ENCODE peak calls at places on chromosomes 7 and 10, in seven cellular contexts. One of them, this sample, is unnamed.

GRCh38 chr10:3775671-3776551 is 9.1 kb downstream of the KLF6 start:
- ATAC-seq in HCT116: peak
- ATAC-seq in left lung: peak
- ATAC-seq in A549: peak
- ATAC-seq in CD4-positive, CD25-positive, alpha-beta regulatory T cell: no peak
- ATAC-seq in activated naive CD4-positive, alpha-beta T cell treated with anti-CD3 and anti-CD28 coated beads, Interleukin-2, amount 50 U/mL, for 72 hours: no peak
- ATAC-seq in activated T-cell treated with anti-CD3 and anti-CD28 coated beads, Interleukin-2, amount 50 U/mL, for 72 hours: peak
- ATAC-seq in this sample: peak

GRCh38 chr10:131726460-131726861 is 174.3 kb upstream of the PPP2R2D start:
- ATAC-seq in A549: no peak
- ATAC-seq in activated naive CD4-positive, alpha-beta T cell treated with anti-CD3 and anti-CD28 coated beads, Interleukin-2, amount 50 U/mL, for 72 hours: no peak
- ATAC-seq in HCT116: no peak
- ATAC-seq in activated T-cell treated with anti-CD3 and anti-CD28 coated beads, Interleukin-2, amount 50 U/mL, for 72 hours: no peak
- ATAC-seq in left lung: peak
- ATAC-seq in CD4-positive, CD25-positive, alpha-beta regulatory T cell: no peak
- ATAC-seq in this sample: peak

GRCh38 chr7:50473531-50473930 is 23.4 kb upstream of the FIGNL1 start:
- ATAC-seq in CD4-positive, CD25-positive, alpha-beta regulatory T cell: no peak
- ATAC-seq in A549: no peak
- ATAC-seq in left lung: no peak
- ATAC-seq in activated naive CD4-positive, alpha-beta T cell treated with anti-CD3 and anti-CD28 coated beads, Interleukin-2, amount 50 U/mL, for 72 hours: no peak
- ATAC-seq in HCT116: no peak
- ATAC-seq in activated T-cell treated with anti-CD3 and anti-CD28 coated beads, Interleukin-2, amount 50 U/mL, for 72 hours: no peak
- ATAC-seq in this sample: no peak

GRCh38 chr10:58453098-58453497 is 59.6 kb upstream of the BICC1 start:
- ATAC-seq in CD4-positive, CD25-positive, alpha-beta regulatory T cell: no peak
- ATAC-seq in left lung: no peak
- ATAC-seq in A549: no peak
- ATAC-seq in activated T-cell treated with anti-CD3 and anti-CD28 coated beads, Interleukin-2, amount 50 U/mL, for 72 hours: no peak
- ATAC-seq in activated naive CD4-positive, alpha-beta T cell treated with anti-CD3 and anti-CD28 coated beads, Interleukin-2, amount 50 U/mL, for 72 hours: no peak
- ATAC-seq in HCT116: no peak
- ATAC-seq in this sample: no peak

GRCh38 chr7:114085313-114085591 is 166.4 kb upstream of the PPP1R3A start:
- ATAC-seq in A549: peak
- ATAC-seq in activated naive CD4-positive, alpha-beta T cell treated with anti-CD3 and anti-CD28 coated beads, Interleukin-2, amount 50 U/mL, for 72 hours: no peak
- ATAC-seq in HCT116: peak
- ATAC-seq in CD4-positive, CD25-positive, alpha-beta regulatory T cell: no peak
- ATAC-seq in activated T-cell treated with anti-CD3 and anti-CD28 coated beads, Interleukin-2, amount 50 U/mL, for 72 hours: peak
- ATAC-seq in left lung: peak
- ATAC-seq in this sample: peak

GRCh38 chr10:113096111-113097045 is 146.3 kb downstream of the TCF7L2 start:
- ATAC-seq in left lung: no peak
- ATAC-seq in CD4-positive, CD25-positive, alpha-beta regulatory T cell: no peak
- ATAC-seq in A549: no peak
- ATAC-seq in activated T-cell treated with anti-CD3 and anti-CD28 coated beads, Interleukin-2, amount 50 U/mL, for 72 hours: no peak
- ATAC-seq in activated naive CD4-positive, alpha-beta T cell treated with anti-CD3 and anti-CD28 coated beads, Interleukin-2, amount 50 U/mL, for 72 hours: no peak
- ATAC-seq in HCT116: no peak
- ATAC-seq in this sample: peak

GRCh38 chr10:3805791-3806381 is 20.9 kb upstream of the KLF6 start:
- ATAC-seq in left lung: no peak
- ATAC-seq in activated naive CD4-positive, alpha-beta T cell treated with anti-CD3 and anti-CD28 coated beads, Interleukin-2, amount 50 U/mL, for 72 hours: peak
- ATAC-seq in CD4-positive, CD25-positive, alpha-beta regulatory T cell: peak
- ATAC-seq in HCT116: peak
- ATAC-seq in A549: peak
- ATAC-seq in activated T-cell treated with anti-CD3 and anti-CD28 coated beads, Interleukin-2, amount 50 U/mL, for 72 hours: no peak
- ATAC-seq in this sample: peak

GRCh38 chr7:137664846-137665245 is 181.9 kb downstream of the DGKI start:
- ATAC-seq in HCT116: no peak
- ATAC-seq in left lung: no peak
- ATAC-seq in activated naive CD4-positive, alpha-beta T cell treated with anti-CD3 and anti-CD28 coated beads, Interleukin-2, amount 50 U/mL, for 72 hours: no peak
- ATAC-seq in activated T-cell treated with anti-CD3 and anti-CD28 coated beads, Interleukin-2, amount 50 U/mL, for 72 hours: no peak
- ATAC-seq in A549: no peak
- ATAC-seq in CD4-positive, CD25-positive, alpha-beta regulatory T cell: no peak
- ATAC-seq in this sample: no peak

GRCh38 chr7:92782236-92782635 is 54.1 kb downstream of the CDK6 start:
- ATAC-seq in CD4-positive, CD25-positive, alpha-beta regulatory T cell: no peak
- ATAC-seq in HCT116: peak
- ATAC-seq in activated naive CD4-positive, alpha-beta T cell treated with anti-CD3 and anti-CD28 coated beads, Interleukin-2, amount 50 U/mL, for 72 hours: no peak
- ATAC-seq in left lung: no peak
- ATAC-seq in activated T-cell treated with anti-CD3 and anti-CD28 coated beads, Interleukin-2, amount 50 U/mL, for 72 hours: no peak
- ATAC-seq in A549: no peak
- ATAC-seq in this sample: no peak

GRCh38 chr7:129376076-129376777 is 58.0 kb upstream of the STRIP2 start:
- ATAC-seq in A549: peak
- ATAC-seq in HCT116: peak
- ATAC-seq in activated T-cell treated with anti-CD3 and anti-CD28 coated beads, Interleukin-2, amount 50 U/mL, for 72 hours: peak
- ATAC-seq in CD4-positive, CD25-positive, alpha-beta regulatory T cell: peak
- ATAC-seq in activated naive CD4-positive, alpha-beta T cell treated with anti-CD3 and anti-CD28 coated beads, Interleukin-2, amount 50 U/mL, for 72 hours: peak
- ATAC-seq in left lung: peak
- ATAC-seq in this sample: no peak

GRCh38 chr10:110425684-110426293 is 71.9 kb upstream of the DUSP5 start:
- ATAC-seq in activated T-cell treated with anti-CD3 and anti-CD28 coated beads, Interleukin-2, amount 50 U/mL, for 72 hours: peak
- ATAC-seq in CD4-positive, CD25-positive, alpha-beta regulatory T cell: peak
- ATAC-seq in A549: peak
- ATAC-seq in activated naive CD4-positive, alpha-beta T cell treated with anti-CD3 and anti-CD28 coated beads, Interleukin-2, amount 50 U/mL, for 72 hours: peak
- ATAC-seq in left lung: peak
- ATAC-seq in HCT116: no peak
- ATAC-seq in this sample: peak

GRCh38 chr7:73703985-73704639 is 15.4 kb downstream of the STX1A start:
- ATAC-seq in activated naive CD4-positive, alpha-beta T cell treated with anti-CD3 and anti-CD28 coated beads, Interleukin-2, amount 50 U/mL, for 72 hours: peak
- ATAC-seq in A549: peak
- ATAC-seq in CD4-positive, CD25-positive, alpha-beta regulatory T cell: no peak
- ATAC-seq in HCT116: no peak
- ATAC-seq in activated T-cell treated with anti-CD3 and anti-CD28 coated beads, Interleukin-2, amount 50 U/mL, for 72 hours: peak
- ATAC-seq in left lung: peak
- ATAC-seq in this sample: peak

GRCh38 chr7:50771120-50772002 is 11.3 kb downstream of the GRB10 start:
- ATAC-seq in A549: no peak
- ATAC-seq in CD4-positive, CD25-positive, alpha-beta regulatory T cell: no peak
- ATAC-seq in left lung: no peak
- ATAC-seq in activated T-cell treated with anti-CD3 and anti-CD28 coated beads, Interleukin-2, amount 50 U/mL, for 72 hours: no peak
- ATAC-seq in activated naive CD4-positive, alpha-beta T cell treated with anti-CD3 and anti-CD28 coated beads, Interleukin-2, amount 50 U/mL, for 72 hours: no peak
- ATAC-seq in HCT116: no peak
- ATAC-seq in this sample: no peak

GRCh38 chr10:109689785-109690184 is 233.5 kb downstream of the XPNPEP1 start:
- ATAC-seq in HCT116: no peak
- ATAC-seq in CD4-positive, CD25-positive, alpha-beta regulatory T cell: no peak
- ATAC-seq in A549: no peak
- ATAC-seq in left lung: no peak
- ATAC-seq in activated T-cell treated with anti-CD3 and anti-CD28 coated beads, Interleukin-2, amount 50 U/mL, for 72 hours: no peak
- ATAC-seq in activated naive CD4-positive, alpha-beta T cell treated with anti-CD3 and anti-CD28 coated beads, Interleukin-2, amount 50 U/mL, for 72 hours: no peak
- ATAC-seq in this sample: no peak

GRCh38 chr7:155071121-155071651 is 1.1 kb downstream of the HTR5A start:
- ATAC-seq in activated T-cell treated with anti-CD3 and anti-CD28 coated beads, Interleukin-2, amount 50 U/mL, for 72 hours: no peak
- ATAC-seq in A549: no peak
- ATAC-seq in left lung: no peak
- ATAC-seq in activated naive CD4-positive, alpha-beta T cell treated with anti-CD3 and anti-CD28 coated beads, Interleukin-2, amount 50 U/mL, for 72 hours: no peak
- ATAC-seq in HCT116: no peak
- ATAC-seq in CD4-positive, CD25-positive, alpha-beta regulatory T cell: no peak
- ATAC-seq in this sample: no peak

GRCh38 chr7:125599387-125599786 is 669.8 kb upstream of the POT1 start:
- ATAC-seq in CD4-positive, CD25-positive, alpha-beta regulatory T cell: no peak
- ATAC-seq in activated naive CD4-positive, alpha-beta T cell treated with anti-CD3 and anti-CD28 coated beads, Interleukin-2, amount 50 U/mL, for 72 hours: no peak
- ATAC-seq in HCT116: no peak
- ATAC-seq in activated T-cell treated with anti-CD3 and anti-CD28 coated beads, Interleukin-2, amount 50 U/mL, for 72 hours: no peak
- ATAC-seq in A549: no peak
- ATAC-seq in left lung: no peak
- ATAC-seq in this sample: no peak

GRCh38 chr10:107037192-107038122 is 127.0 kb downstream of the SORCS1 start:
- ATAC-seq in CD4-positive, CD25-positive, alpha-beta regulatory T cell: no peak
- ATAC-seq in left lung: no peak
- ATAC-seq in activated T-cell treated with anti-CD3 and anti-CD28 coated beads, Interleukin-2, amount 50 U/mL, for 72 hours: no peak
- ATAC-seq in A549: no peak
- ATAC-seq in activated naive CD4-positive, alpha-beta T cell treated with anti-CD3 and anti-CD28 coated beads, Interleukin-2, amount 50 U/mL, for 72 hours: no peak
- ATAC-seq in HCT116: no peak
- ATAC-seq in this sample: no peak

GRCh38 chr7:44799939-44800338 is 3.5 kb downstream of the PPIA start:
- ATAC-seq in activated naive CD4-positive, alpha-beta T cell treated with anti-CD3 and anti-CD28 coated beads, Interleukin-2, amount 50 U/mL, for 72 hours: no peak
- ATAC-seq in A549: no peak
- ATAC-seq in activated T-cell treated with anti-CD3 and anti-CD28 coated beads, Interleukin-2, amount 50 U/mL, for 72 hours: no peak
- ATAC-seq in CD4-positive, CD25-positive, alpha-beta regulatory T cell: no peak
- ATAC-seq in HCT116: no peak
- ATAC-seq in left lung: no peak
- ATAC-seq in this sample: no peak

GRCh38 chr10:71598673-71599072 is 120.9 kb downstream of the C10orf105 start:
- ATAC-seq in HCT116: no peak
- ATAC-seq in left lung: peak
- ATAC-seq in CD4-positive, CD25-positive, alpha-beta regulatory T cell: no peak
- ATAC-seq in activated T-cell treated with anti-CD3 and anti-CD28 coated beads, Interleukin-2, amount 50 U/mL, for 72 hours: no peak
- ATAC-seq in A549: no peak
- ATAC-seq in activated naive CD4-positive, alpha-beta T cell treated with anti-CD3 and anti-CD28 coated beads, Interleukin-2, amount 50 U/mL, for 72 hours: no peak
- ATAC-seq in this sample: peak

GRCh38 chr10:78772083-78772482 is 296.7 kb upstream of the ZMIZ1 start:
- ATAC-seq in CD4-positive, CD25-positive, alpha-beta regulatory T cell: no peak
- ATAC-seq in HCT116: no peak
- ATAC-seq in activated naive CD4-positive, alpha-beta T cell treated with anti-CD3 and anti-CD28 coated beads, Interleukin-2, amount 50 U/mL, for 72 hours: no peak
- ATAC-seq in A549: no peak
- ATAC-seq in activated T-cell treated with anti-CD3 and anti-CD28 coated beads, Interleukin-2, amount 50 U/mL, for 72 hours: no peak
- ATAC-seq in left lung: no peak
- ATAC-seq in this sample: no peak

GRCh38 chr10:121911421-121911697 is 16.5 kb downstream of the ATE1 start:
- ATAC-seq in activated naive CD4-positive, alpha-beta T cell treated with anti-CD3 and anti-CD28 coated beads, Interleukin-2, amount 50 U/mL, for 72 hours: no peak
- ATAC-seq in activated T-cell treated with anti-CD3 and anti-CD28 coated beads, Interleukin-2, amount 50 U/mL, for 72 hours: peak
- ATAC-seq in A549: no peak
- ATAC-seq in HCT116: no peak
- ATAC-seq in CD4-positive, CD25-positive, alpha-beta regulatory T cell: no peak
- ATAC-seq in left lung: no peak
- ATAC-seq in this sample: no peak

GRCh38 chr10:6766480-6766879 is 186.4 kb upstream of the PRKCQ start:
- ATAC-seq in HCT116: no peak
- ATAC-seq in activated T-cell treated with anti-CD3 and anti-CD28 coated beads, Interleukin-2, amount 50 U/mL, for 72 hours: no peak
- ATAC-seq in left lung: no peak
- ATAC-seq in activated naive CD4-positive, alpha-beta T cell treated with anti-CD3 and anti-CD28 coated beads, Interleukin-2, amount 50 U/mL, for 72 hours: no peak
- ATAC-seq in CD4-positive, CD25-positive, alpha-beta regulatory T cell: no peak
- ATAC-seq in A549: no peak
- ATAC-seq in this sample: no peak

GRCh38 chr10:88190123-88190522 is 326.7 kb downstream of the PTEN start:
- ATAC-seq in left lung: no peak
- ATAC-seq in activated naive CD4-positive, alpha-beta T cell treated with anti-CD3 and anti-CD28 coated beads, Interleukin-2, amount 50 U/mL, for 72 hours: no peak
- ATAC-seq in activated T-cell treated with anti-CD3 and anti-CD28 coated beads, Interleukin-2, amount 50 U/mL, for 72 hours: no peak
- ATAC-seq in HCT116: no peak
- ATAC-seq in A549: no peak
- ATAC-seq in CD4-positive, CD25-positive, alpha-beta regulatory T cell: no peak
- ATAC-seq in this sample: no peak

GRCh38 chr7:11612737-11613136 is 219.3 kb downstream of the THSD7A start:
- ATAC-seq in HCT116: no peak
- ATAC-seq in activated T-cell treated with anti-CD3 and anti-CD28 coated beads, Interleukin-2, amount 50 U/mL, for 72 hours: no peak
- ATAC-seq in activated naive CD4-positive, alpha-beta T cell treated with anti-CD3 and anti-CD28 coated beads, Interleukin-2, amount 50 U/mL, for 72 hours: no peak
- ATAC-seq in A549: no peak
- ATAC-seq in CD4-positive, CD25-positive, alpha-beta regulatory T cell: no peak
- ATAC-seq in left lung: no peak
- ATAC-seq in this sample: no peak

GRCh38 chr7:30351274-30351673 is 66.9 kb downstream of the ZNRF2 start:
- ATAC-seq in CD4-positive, CD25-positive, alpha-beta regulatory T cell: no peak
- ATAC-seq in HCT116: no peak
- ATAC-seq in left lung: no peak
- ATAC-seq in activated T-cell treated with anti-CD3 and anti-CD28 coated beads, Interleukin-2, amount 50 U/mL, for 72 hours: no peak
- ATAC-seq in activated naive CD4-positive, alpha-beta T cell treated with anti-CD3 and anti-CD28 coated beads, Interleukin-2, amount 50 U/mL, for 72 hours: no peak
- ATAC-seq in A549: no peak
- ATAC-seq in this sample: no peak

GRCh38 chr7:90178592-90179279 is 24.5 kb downstream of the STEAP1 start:
- ATAC-seq in activated T-cell treated with anti-CD3 and anti-CD28 coated beads, Interleukin-2, amount 50 U/mL, for 72 hours: peak
- ATAC-seq in A549: peak
- ATAC-seq in activated naive CD4-positive, alpha-beta T cell treated with anti-CD3 and anti-CD28 coated beads, Interleukin-2, amount 50 U/mL, for 72 hours: peak
- ATAC-seq in left lung: peak
- ATAC-seq in CD4-positive, CD25-positive, alpha-beta regulatory T cell: peak
- ATAC-seq in HCT116: peak
- ATAC-seq in this sample: no peak

GRCh38 chr7:74485611-74486010 is 31.9 kb downstream of the GTF2IRD1 start:
- ATAC-seq in HCT116: no peak
- ATAC-seq in CD4-positive, CD25-positive, alpha-beta regulatory T cell: no peak
- ATAC-seq in left lung: no peak
- ATAC-seq in activated T-cell treated with anti-CD3 and anti-CD28 coated beads, Interleukin-2, amount 50 U/mL, for 72 hours: no peak
- ATAC-seq in A549: no peak
- ATAC-seq in activated naive CD4-positive, alpha-beta T cell treated with anti-CD3 and anti-CD28 coated beads, Interleukin-2, amount 50 U/mL, for 72 hours: no peak
- ATAC-seq in this sample: no peak

GRCh38 chr7:154840086-154840485 is 162.8 kb downstream of the PAXIP1 start:
- ATAC-seq in activated naive CD4-positive, alpha-beta T cell treated with anti-CD3 and anti-CD28 coated beads, Interleukin-2, amount 50 U/mL, for 72 hours: no peak
- ATAC-seq in HCT116: no peak
- ATAC-seq in left lung: no peak
- ATAC-seq in A549: no peak
- ATAC-seq in activated T-cell treated with anti-CD3 and anti-CD28 coated beads, Interleukin-2, amount 50 U/mL, for 72 hours: no peak
- ATAC-seq in CD4-positive, CD25-positive, alpha-beta regulatory T cell: no peak
- ATAC-seq in this sample: no peak

GRCh38 chr10:51501396-51501795 is 198.0 kb downstream of the CSTF2T start:
- ATAC-seq in left lung: no peak
- ATAC-seq in A549: no peak
- ATAC-seq in activated T-cell treated with anti-CD3 and anti-CD28 coated beads, Interleukin-2, amount 50 U/mL, for 72 hours: no peak
- ATAC-seq in activated naive CD4-positive, alpha-beta T cell treated with anti-CD3 and anti-CD28 coated beads, Interleukin-2, amount 50 U/mL, for 72 hours: no peak
- ATAC-seq in HCT116: no peak
- ATAC-seq in CD4-positive, CD25-positive, alpha-beta regulatory T cell: no peak
- ATAC-seq in this sample: peak

GRCh38 chr10:115209133-115209532 is 116.0 kb downstream of the ATRNL1 start:
- ATAC-seq in A549: no peak
- ATAC-seq in HCT116: no peak
- ATAC-seq in left lung: no peak
- ATAC-seq in activated naive CD4-positive, alpha-beta T cell treated with anti-CD3 and anti-CD28 coated beads, Interleukin-2, amount 50 U/mL, for 72 hours: no peak
- ATAC-seq in CD4-positive, CD25-positive, alpha-beta regulatory T cell: no peak
- ATAC-seq in activated T-cell treated with anti-CD3 and anti-CD28 coated beads, Interleukin-2, amount 50 U/mL, for 72 hours: no peak
- ATAC-seq in this sample: no peak

GRCh38 chr7:148129023-148129422 is 461.5 kb upstream of the C7orf33 start:
- ATAC-seq in activated naive CD4-positive, alpha-beta T cell treated with anti-CD3 and anti-CD28 coated beads, Interleukin-2, amount 50 U/mL, for 72 hours: no peak
- ATAC-seq in left lung: no peak
- ATAC-seq in HCT116: no peak
- ATAC-seq in CD4-positive, CD25-positive, alpha-beta regulatory T cell: no peak
- ATAC-seq in A549: no peak
- ATAC-seq in activated T-cell treated with anti-CD3 and anti-CD28 coated beads, Interleukin-2, amount 50 U/mL, for 72 hours: no peak
- ATAC-seq in this sample: no peak

GRCh38 chr10:72503241-72503640 is 122.6 kb downstream of the MICU1 start:
- ATAC-seq in HCT116: no peak
- ATAC-seq in left lung: peak
- ATAC-seq in CD4-positive, CD25-positive, alpha-beta regulatory T cell: no peak
- ATAC-seq in activated T-cell treated with anti-CD3 and anti-CD28 coated beads, Interleukin-2, amount 50 U/mL, for 72 hours: no peak
- ATAC-seq in A549: no peak
- ATAC-seq in activated naive CD4-positive, alpha-beta T cell treated with anti-CD3 and anti-CD28 coated beads, Interleukin-2, amount 50 U/mL, for 72 hours: no peak
- ATAC-seq in this sample: peak

GRCh38 chr7:32888505-32888904 is 3.1 kb downstream of the KBTBD2 start:
- ATAC-seq in HCT116: no peak
- ATAC-seq in activated naive CD4-positive, alpha-beta T cell treated with anti-CD3 and anti-CD28 coated beads, Interleukin-2, amount 50 U/mL, for 72 hours: no peak
- ATAC-seq in left lung: no peak
- ATAC-seq in activated T-cell treated with anti-CD3 and anti-CD28 coated beads, Interleukin-2, amount 50 U/mL, for 72 hours: no peak
- ATAC-seq in A549: no peak
- ATAC-seq in CD4-positive, CD25-positive, alpha-beta regulatory T cell: no peak
- ATAC-seq in this sample: no peak

GRCh38 chr7:135501402-135501801 is 8.5 kb downstream of the CNOT4 start:
- ATAC-seq in HCT116: peak
- ATAC-seq in CD4-positive, CD25-positive, alpha-beta regulatory T cell: no peak
- ATAC-seq in A549: no peak
- ATAC-seq in activated naive CD4-positive, alpha-beta T cell treated with anti-CD3 and anti-CD28 coated beads, Interleukin-2, amount 50 U/mL, for 72 hours: no peak
- ATAC-seq in activated T-cell treated with anti-CD3 and anti-CD28 coated beads, Interleukin-2, amount 50 U/mL, for 72 hours: no peak
- ATAC-seq in left lung: no peak
- ATAC-seq in this sample: no peak

GRCh38 chr10:78739411-78740053 is 329.2 kb upstream of the ZMIZ1 start:
- ATAC-seq in activated T-cell treated with anti-CD3 and anti-CD28 coated beads, Interleukin-2, amount 50 U/mL, for 72 hours: no peak
- ATAC-seq in activated naive CD4-positive, alpha-beta T cell treated with anti-CD3 and anti-CD28 coated beads, Interleukin-2, amount 50 U/mL, for 72 hours: no peak
- ATAC-seq in A549: no peak
- ATAC-seq in HCT116: no peak
- ATAC-seq in left lung: peak
- ATAC-seq in CD4-positive, CD25-positive, alpha-beta regulatory T cell: no peak
- ATAC-seq in this sample: no peak

GRCh38 chr7:117019287-117019686 is 66.0 kb downstream of the ST7 start:
- ATAC-seq in activated naive CD4-positive, alpha-beta T cell treated with anti-CD3 and anti-CD28 coated beads, Interleukin-2, amount 50 U/mL, for 72 hours: no peak
- ATAC-seq in CD4-positive, CD25-positive, alpha-beta regulatory T cell: no peak
- ATAC-seq in activated T-cell treated with anti-CD3 and anti-CD28 coated beads, Interleukin-2, amount 50 U/mL, for 72 hours: no peak
- ATAC-seq in A549: no peak
- ATAC-seq in HCT116: peak
- ATAC-seq in left lung: no peak
- ATAC-seq in this sample: no peak

GRCh38 chr7:137985897-137986251 is 16.0 kb downstream of the CREB3L2 start:
- ATAC-seq in A549: no peak
- ATAC-seq in activated naive CD4-positive, alpha-beta T cell treated with anti-CD3 and anti-CD28 coated beads, Interleukin-2, amount 50 U/mL, for 72 hours: no peak
- ATAC-seq in CD4-positive, CD25-positive, alpha-beta regulatory T cell: no peak
- ATAC-seq in activated T-cell treated with anti-CD3 and anti-CD28 coated beads, Interleukin-2, amount 50 U/mL, for 72 hours: no peak
- ATAC-seq in HCT116: no peak
- ATAC-seq in left lung: no peak
- ATAC-seq in this sample: no peak

GRCh38 chr10:21160116-21160515 is 263.0 kb upstream of the NEBL start:
- ATAC-seq in activated naive CD4-positive, alpha-beta T cell treated with anti-CD3 and anti-CD28 coated beads, Interleukin-2, amount 50 U/mL, for 72 hours: no peak
- ATAC-seq in left lung: peak
- ATAC-seq in A549: no peak
- ATAC-seq in HCT116: no peak
- ATAC-seq in CD4-positive, CD25-positive, alpha-beta regulatory T cell: no peak
- ATAC-seq in activated T-cell treated with anti-CD3 and anti-CD28 coated beads, Interleukin-2, amount 50 U/mL, for 72 hours: no peak
- ATAC-seq in this sample: no peak